ENCODE peak calls at places on chromosome 12, in nine cellular contexts. C is stimulated activated CD8-positive, alpha-beta memory T cell treated with anti-CD3 and anti-CD28 coated beads, Interleukin-2, amount 100 ng/mL, for 48 hours; U is T-helper 2 cell; S is esophagus squamous epithelium; Y is iris pigment epithelial cell; V is astrocyte of the hippocampus; L is T-helper 9 cell; W is activated CD8-positive, alpha-beta memory T cell treated with anti-CD3 and anti-CD28 coated beads for 24 hours; F is HEK293T. N is an unnamed sample.

GRCh38 chr12:5442251-5443006 is 10.5 kb downstream of the NTF3 start:
- DNase-seq in C (no peak), U (no peak), S (no peak), Y (peak), V (peak), L (no peak), W (no peak), F (peak), N (no peak)

GRCh38 chr12:6724409-6724797 is 557 bp downstream of the COPS7A start:
- DNase-seq in C (no peak), U (no peak), S (no peak), Y (no peak), V (no peak), L (peak), W (peak), F (peak), N (no peak)

GRCh38 chr12:16012086-16012485 is 101.0 kb downstream of the DERA start:
- DNase-seq in C (no peak), U (no peak), S (no peak), Y (peak), V (peak), L (no peak), W (no peak), F (no peak), N (peak)

GRCh38 chr12:3233813-3234212 is 156.6 kb downstream of the TSPAN9 start:
- DNase-seq in C (no peak), U (no peak), S (no peak), Y (no peak), V (no peak), L (no peak), W (no peak), F (no peak), N (no peak)

GRCh38 chr12:96401061-96401871 is 1.0 kb upstream of the CDK17 start:
- DNase-seq in C (no peak), U (peak), S (no peak), Y (peak), V (peak), L (peak), W (peak), F (peak), N (no peak)

GRCh38 chr12:124279846-124280360 is 15.0 kb upstream of the RFLNA start:
- DNase-seq in C (no peak), U (no peak), S (no peak), Y (no peak), V (peak), L (no peak), W (no peak), F (no peak), N (no peak)

GRCh38 chr12:88638956-88639355 is 58.7 kb upstream of the KITLG start:
- DNase-seq in C (no peak), U (no peak), S (no peak), Y (peak), V (no peak), L (no peak), W (no peak), F (no peak), N (no peak)

GRCh38 chr12:16021666-16022065 is 110.5 kb downstream of the DERA start:
- DNase-seq in C (no peak), U (no peak), S (no peak), Y (no peak), V (no peak), L (no peak), W (no peak), F (no peak), N (no peak)

GRCh38 chr12:119283315-119283714 is 51.2 kb upstream of the CCDC60 start:
- DNase-seq in C (no peak), U (no peak), S (no peak), Y (no peak), V (no peak), L (no peak), W (no peak), F (no peak), N (no peak)

GRCh38 chr12:22124987-22125386 is 79.0 kb downstream of the CMAS start:
- DNase-seq in C (no peak), U (no peak), S (no peak), Y (no peak), V (no peak), L (no peak), W (no peak), F (no peak), N (no peak)

GRCh38 chr12:49200882-49201594 is 12.2 kb upstream of the TUBA1A start:
- DNase-seq in C (no peak), U (peak), S (no peak), Y (peak), V (peak), L (no peak), W (no peak), F (no peak), N (no peak)

GRCh38 chr12:20127401-20127800 is 240.9 kb upstream of the PDE3A start:
- DNase-seq in C (no peak), U (no peak), S (no peak), Y (peak), V (no peak), L (no peak), W (no peak), F (no peak), N (no peak)

GRCh38 chr12:77968021-77968420 is 137.3 kb downstream of the NAV3 start:
- DNase-seq in C (no peak), U (no peak), S (no peak), Y (no peak), V (peak), L (no peak), W (no peak), F (no peak), N (no peak)

GRCh38 chr12:12919666-12920435 is 28.5 kb downstream of the GPRC5A start:
- DNase-seq in C (no peak), U (no peak), S (no peak), Y (no peak), V (no peak), L (no peak), W (no peak), F (no peak), N (no peak)

GRCh38 chr12:82698959-82699358 is 12.3 kb downstream of the TMTC2 start:
- DNase-seq in C (no peak), U (no peak), S (no peak), Y (no peak), V (peak), L (no peak), W (no peak), F (no peak), N (no peak)

N was measured in left cardiac atrium.